ENCODE peak calls at places on chromosomes 4 and X, in five cellular contexts. H is pancreas, J is gastrocnemius medialis, S is endodermal cell, X is upper lobe of left lung. U is an unnamed sample. For H3K9me3, the result is how much of the 10 kb centered on the place peaks cover.

GRCh38 chr4:6777636-6778281 is 4.8 kb upstream of the KIAA0232 start:
- DNase-seq in J (no peak), H (no peak), S (no peak), X (no peak), U (no peak)

GRCh38 chr4:144509088-144509854 is 136.7 kb upstream of the HHIP start:
- DNase-seq in J (no peak), H (no peak), X (no peak), S (no peak), U (no peak)

GRCh38 chr4:23805381-23805780 is 84.5 kb downstream of the PPARGC1A start:
- DNase-seq in X (no peak), S (no peak), J (no peak), H (no peak), U (no peak)

GRCh38 chr4:173802714-173803022 is 272.6 kb upstream of the HAND2 start:
- DNase-seq in S (no peak), J (no peak), X (no peak), H (no peak), U (no peak)

GRCh38 chrX:27746516-27746915 is 61.3 kb upstream of the MAGEB10 start:
- DNase-seq in J (no peak), X (no peak), S (no peak), H (no peak), U (no peak)

GRCh38 chr4:139779653-139780052 is 114.0 kb downstream of the MGST2 start:
- DNase-seq in S (no peak), X (no peak), J (no peak), H (no peak), U (no peak)

GRCh38 chrX:123803331-123803983 is 56.4 kb upstream of the XIAP start:
- DNase-seq in J (no peak), X (no peak), S (peak), H (no peak), U (no peak)

GRCh38 chr4:16583764-16584163 is 314.7 kb downstream of the LDB2 start:
- DNase-seq in X (no peak), H (no peak), J (no peak), S (no peak), U (no peak)

GRCh38 chrX:65723706-65724105 is 56.3 kb downstream of the MSN start:
- DNase-seq in J (no peak), X (no peak), S (no peak), H (no peak), U (no peak)

GRCh38 chr4:109985993-109986640 is 73.4 kb downstream of the EGF start:
- DNase-seq in S (no peak), J (peak), H (no peak), X (no peak), U (no peak)

GRCh38 chrX:15761564-15762191 is 23.6 kb downstream of the CA5B start:
- DNase-seq in H (no peak), X (no peak), J (no peak), S (peak), U (no peak)

GRCh38 chr4:186472948-186473347 is 82.4 kb downstream of the MTNR1A start:
- DNase-seq in X (no peak), S (peak), H (no peak), J (no peak), U (no peak)

GRCh38 chr4:104494822-104495559 is at the start of gene CXXC4:
- DNase-seq in H (peak), S (peak), X (peak), J (peak), U (no peak)

GRCh38 chr4:185210102-185210981 is 944 bp downstream of the SNX25 start:
- DNase-seq in J (peak), S (peak), X (peak), H (peak), U (peak)

GRCh38 chr4:78661923-78662521 is 110.5 kb downstream of the ANXA3 start:
- DNase-seq in X (no peak), H (no peak), S (no peak), J (no peak), U (no peak)

GRCh38 chr4:1474126-1475090 is 68.2 kb upstream of the NKX1-1 start:
- DNase-seq in X (peak), H (no peak), S (no peak), J (no peak), U (no peak)

GRCh38 chrX:37995428-37995827 is 10.9 kb upstream of the SYTL5 start:
- DNase-seq in X (no peak), J (no peak), S (no peak), H (no peak), U (no peak)

GRCh38 chr4:180225977-180226376 is 2017.2 kb upstream of the TENM3 start:
- DNase-seq in X (no peak), S (no peak), H (no peak), J (no peak), U (no peak)

GRCh38 chrX:103846395-103846794 is 14.3 kb upstream of the RAB9B start:
- DNase-seq in S (no peak), H (no peak), X (no peak), J (no peak), U (no peak)

DNA sequence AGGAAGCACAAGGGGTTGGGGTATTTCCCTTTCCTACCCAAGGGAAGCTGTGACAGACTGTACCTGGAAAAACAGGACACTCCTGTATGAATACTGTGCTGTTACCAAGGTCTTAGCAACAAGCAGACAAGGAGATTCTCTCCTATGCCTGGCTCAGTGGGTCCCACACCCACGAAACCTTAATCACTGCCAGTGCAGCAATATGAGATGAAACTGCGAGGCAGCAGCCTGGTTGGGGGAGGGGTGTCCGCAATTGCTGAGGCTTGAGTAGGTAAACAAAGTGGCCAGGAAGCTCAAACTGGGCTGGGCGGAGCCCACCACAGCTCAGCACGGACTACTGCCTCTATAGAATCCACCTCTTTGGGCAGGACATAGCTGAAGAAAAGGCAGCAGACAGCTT is 197.7 kb downstream of the INPP4B start:
- DNase-seq in J (no peak), H (no peak), S (peak), X (no peak), U (no peak)
- H3K9me3 ChIP-seq in J (under half), H (under half), S (under half), X (under half), U (under half)

DNA sequence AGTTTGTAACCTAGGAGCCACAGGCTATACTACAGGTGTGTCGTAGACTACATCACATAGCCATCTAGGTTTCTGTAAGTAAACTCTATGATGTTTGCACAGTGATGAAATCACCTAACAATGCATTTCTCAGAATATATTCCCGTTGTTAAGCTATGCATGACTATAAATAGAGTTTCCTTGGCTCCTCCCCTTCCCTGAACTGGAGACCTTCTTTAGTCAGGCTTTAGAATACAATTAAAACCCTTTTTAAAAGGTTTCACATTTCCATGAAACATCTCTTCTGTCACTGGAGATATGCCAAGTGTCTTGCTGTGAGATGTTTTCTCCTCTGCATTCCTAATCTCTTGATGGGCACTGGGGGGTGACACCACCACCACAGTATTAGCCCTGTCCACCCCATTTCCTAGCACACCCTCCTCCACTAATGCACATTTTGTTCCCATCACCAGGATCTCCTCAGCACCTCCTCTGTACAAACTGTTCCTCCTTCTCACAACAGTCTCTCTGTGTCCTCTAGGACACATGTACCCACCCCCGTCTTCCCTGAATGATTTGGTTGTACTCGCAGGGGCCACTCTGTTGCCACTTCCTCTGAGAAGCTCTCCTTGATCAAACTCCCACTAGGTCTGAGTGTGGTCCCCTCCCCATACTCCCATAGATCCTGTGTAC is 334.5 kb upstream of the CPEB2 start:
- DNase-seq in H (no peak), S (no peak), J (no peak), X (no peak), U (no peak)
- H3K9me3 ChIP-seq in H (under half), S (under half), J (under half), X (under half), U (under half)

DNA sequence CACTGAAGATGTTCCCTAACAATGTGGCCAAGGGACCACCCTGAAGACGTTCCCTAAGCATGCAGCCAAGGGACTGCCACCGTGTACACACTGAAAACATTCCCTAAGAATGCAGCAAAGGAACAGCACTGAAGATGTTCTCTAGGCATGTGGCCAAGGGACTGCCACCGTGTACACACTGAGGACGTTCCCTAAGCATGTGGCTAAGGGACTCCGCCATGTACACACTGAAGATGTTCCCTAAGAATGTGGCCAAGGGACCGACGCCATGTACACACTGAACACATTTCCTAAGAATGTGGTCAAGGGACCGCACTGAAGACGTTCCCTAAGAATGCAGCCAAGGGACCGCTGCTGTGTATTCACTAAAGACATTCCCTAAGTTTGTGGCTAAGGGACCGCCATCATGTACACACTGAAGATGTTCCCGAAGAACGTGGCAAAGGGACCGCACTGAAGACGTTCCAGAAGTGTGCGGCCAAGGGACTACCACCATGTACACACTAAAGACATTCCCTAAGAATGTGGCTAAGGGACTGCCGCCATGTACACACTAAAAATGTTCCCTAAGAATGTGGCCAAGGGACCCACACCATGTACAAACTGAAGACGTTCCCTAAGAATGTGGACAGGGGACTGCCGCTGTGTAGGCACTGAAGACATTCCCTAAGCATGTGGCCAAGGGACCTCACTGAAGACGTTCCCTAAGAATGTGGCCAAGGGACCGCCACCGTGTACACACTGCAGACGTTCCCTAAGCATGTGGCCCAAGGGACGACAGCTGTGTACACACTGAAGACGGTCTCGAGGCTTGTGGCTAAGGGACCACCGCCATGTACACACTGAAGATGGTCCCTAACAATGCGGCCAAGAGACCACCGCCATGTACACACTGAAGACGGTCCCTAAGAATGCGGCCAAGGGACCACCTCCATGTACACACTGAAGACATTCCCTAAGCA is 54.8 kb downstream of the DHRSX start:
- DNase-seq in H (no peak), J (no peak), S (no peak), X (no peak), U (no peak)
- H3K9me3 ChIP-seq in H (under half), J (under half), S (under half), X (under half), U (under half)

DNA sequence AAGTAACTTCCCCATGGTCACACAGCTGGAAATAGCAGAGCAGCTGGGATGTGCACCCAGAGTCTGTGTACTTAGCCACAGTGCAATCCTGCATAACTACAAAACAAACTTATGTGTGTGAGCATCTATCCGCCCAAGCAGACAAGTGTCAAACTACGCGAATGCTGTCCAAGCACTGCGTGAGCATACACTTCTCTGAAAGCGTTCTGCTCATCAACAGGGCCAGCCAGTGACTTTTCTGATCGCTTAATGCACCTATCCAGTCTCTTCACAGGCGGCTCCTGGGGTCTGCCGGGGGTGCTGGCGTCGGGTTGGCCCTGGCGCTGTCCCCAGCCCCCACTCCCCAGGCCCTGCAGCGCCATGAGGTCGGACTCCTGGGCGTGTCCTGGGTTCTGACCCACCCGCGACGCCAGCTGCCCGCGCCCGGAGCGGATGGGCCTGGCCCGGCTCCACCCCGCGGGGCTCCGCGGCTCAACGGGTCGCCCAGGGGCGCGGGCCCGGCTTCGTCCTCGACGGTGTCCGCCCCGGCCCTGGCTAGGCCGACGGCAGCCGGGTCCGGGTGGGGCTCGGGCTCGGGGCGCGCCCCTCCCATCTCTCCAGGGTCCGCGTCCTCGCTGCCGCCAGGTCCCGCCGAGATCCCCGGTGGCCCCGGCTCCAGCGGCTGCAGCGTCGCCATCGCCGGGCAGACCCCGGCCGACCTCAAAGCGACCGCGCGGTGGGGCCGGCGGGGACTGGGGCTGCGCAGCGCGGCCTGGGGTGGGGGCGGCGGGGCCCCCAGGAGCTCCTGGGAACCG is 1.3 kb upstream of the ZNF141 start:
- DNase-seq in X (peak), J (no peak), S (peak), H (peak), U (no peak)
- H3K9me3 ChIP-seq in X (under half), J (under half), S (under half), H (under half), U (under half)

DNA sequence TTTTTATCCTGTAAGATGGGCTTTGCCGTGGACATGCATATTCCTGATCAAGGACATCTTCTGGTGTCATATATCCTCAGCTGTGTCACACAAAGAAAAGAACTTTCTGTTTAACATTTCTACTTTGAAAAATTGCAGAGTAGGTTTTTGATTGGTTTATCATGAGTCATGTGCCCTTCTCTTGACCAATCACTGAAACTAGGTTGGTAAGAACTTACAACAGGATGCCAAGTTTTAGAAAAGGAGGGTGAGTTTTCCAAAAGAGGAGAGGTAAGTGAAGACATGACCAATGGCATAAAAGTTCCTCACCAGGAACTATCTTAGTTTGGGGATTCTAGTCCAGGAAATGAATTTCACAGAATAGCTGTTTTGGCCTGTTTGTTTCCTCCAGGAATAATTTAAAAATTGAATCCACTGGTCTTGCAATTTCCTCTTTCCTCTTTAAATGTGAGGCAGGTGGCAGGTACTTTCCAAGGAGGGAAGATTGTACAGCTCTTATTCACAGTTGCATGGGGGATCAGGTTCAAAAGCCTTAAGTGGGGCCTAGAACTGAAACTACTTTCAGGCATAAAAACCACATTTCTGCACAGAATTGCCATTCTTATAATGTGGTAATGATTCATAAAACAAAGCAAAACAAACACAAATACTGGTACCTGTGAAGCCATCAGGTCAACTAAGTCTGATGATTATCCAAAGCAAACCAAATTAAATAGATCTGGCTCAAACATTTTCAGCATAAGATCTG is 1114.5 kb upstream of the LCORL start:
- DNase-seq in J (no peak), H (no peak), S (no peak), X (no peak), U (no peak)
- H3K9me3 ChIP-seq in J (under half), H (under half), S (under half), X (under half), U (under half)

GRCh38 chr4:114151-114550 is 10.2 kb upstream of the ZNF718 start:
- DNase-seq in J (no peak), H (no peak), X (no peak), S (no peak), U (no peak)
- H3K9me3 ChIP-seq in J (under half), H (under half), X (under half), S (under half), U (under half)

GRCh38 chrX:40377684-40378083 is 203.1 kb upstream of the ATP6AP2 start:
- DNase-seq in S (no peak), X (no peak), J (no peak), H (no peak), U (no peak)

GRCh38 chrX:40373641-40374040 is 207.1 kb upstream of the ATP6AP2 start:
- DNase-seq in X (no peak), S (no peak), J (no peak), H (no peak), U (no peak)

GRCh38 chrX:40371376-40371775 is 209.4 kb upstream of the ATP6AP2 start:
- DNase-seq in J (no peak), H (no peak), S (peak), X (no peak), U (no peak)

GRCh38 chrX:40373025-40373424 is 207.7 kb upstream of the ATP6AP2 start:
- DNase-seq in X (no peak), J (no peak), H (no peak), S (no peak), U (no peak)

DNA sequence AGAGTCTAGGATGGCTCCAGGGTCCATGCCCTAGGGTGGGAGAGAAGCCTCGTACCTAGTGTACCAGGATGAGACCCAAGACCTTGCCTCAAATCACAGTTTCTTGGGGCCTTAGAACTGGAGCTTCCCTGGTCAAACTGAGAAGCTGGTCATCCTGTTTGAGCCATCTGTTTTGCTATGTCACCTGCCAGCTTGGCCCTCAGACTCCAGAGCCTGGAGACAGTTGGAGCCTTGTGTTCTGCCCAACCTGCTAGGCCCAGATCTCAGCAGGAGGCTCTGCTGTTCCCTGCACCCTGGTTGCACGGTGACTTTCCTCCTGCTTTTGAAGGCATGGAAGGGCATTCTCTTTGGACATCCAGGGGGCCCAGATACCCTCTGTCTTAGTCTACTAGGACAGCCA is 206.3 kb upstream of the ATP6AP2 start:
- DNase-seq in H (no peak), J (no peak), S (no peak), X (no peak), U (no peak)
- H3K9me3 ChIP-seq in H (under half), J (under half), S (under half), X (under half), U (under half)

U was measured in T-helper 17 cell.